ENCODE peak calls at places on chromosomes 1 and 21, in nine cellular contexts. U is NCI-H510A; B is HCEC 1CT; O is cerebellar cortex; N is fibroblast of lung; M is dorsolateral prefrontal cortex; K is stimulated activated CD4-positive, alpha-beta T cell treated with anti-CD3 and anti-CD28 coated beads, Interleukin-1b, Interleukin-23, amount 100 ng/mL, for 24 hours; C is NCI-H1436; W is aorta. J is an unnamed sample.

GRCh38 chr1:235011599-235012435 is 116.8 kb downstream of the TOMM20 start:
- DNase-seq in U (no peak), B (peak), O (peak), N (peak), M (peak), K (peak), C (no peak), W (peak), J (no peak)

GRCh38 chr21:38646213-38646837 is 148.0 kb upstream of the ERG start:
- DNase-seq in U (no peak), B (peak), O (no peak), N (peak), M (no peak), K (no peak), C (no peak), W (no peak), J (no peak)

GRCh38 chr1:43477716-43478115 is 24.0 kb upstream of the HYI start:
- DNase-seq in U (no peak), B (no peak), O (no peak), N (no peak), M (no peak), K (no peak), C (no peak), W (no peak), J (no peak)

GRCh38 chr1:68276448-68276847 is 44.1 kb upstream of the WLS start:
- DNase-seq in U (no peak), B (no peak), O (no peak), N (no peak), M (no peak), K (no peak), C (no peak), W (no peak), J (no peak)

GRCh38 chr1:89259283-89259971 is 13.2 kb downstream of the GBP5 start:
- DNase-seq in U (no peak), B (no peak), O (no peak), N (no peak), M (no peak), K (no peak), C (no peak), W (peak), J (no peak)

GRCh38 chr21:33266050-33266783 is at the start of gene IL10RB:
- DNase-seq in U (peak), B (peak), O (peak), N (peak), M (peak), K (peak), C (peak), W (peak), J (peak)

GRCh38 chr1:201552941-201553341 is 14.0 kb downstream of the NAV1 start:
- DNase-seq in U (no peak), B (peak), O (no peak), N (peak), M (peak), K (no peak), C (no peak), W (no peak), J (no peak)

GRCh38 chr1:209672705-209673630 is 2.2 kb upstream of the G0S2 start:
- DNase-seq in U (no peak), B (peak), O (no peak), N (no peak), M (no peak), K (no peak), C (no peak), W (no peak), J (no peak)

GRCh38 chr1:184002071-184002470 is 35.5 kb downstream of the COLGALT2 start:
- DNase-seq in U (no peak), B (peak), O (peak), N (peak), M (peak), K (no peak), C (no peak), W (no peak), J (no peak)

GRCh38 chr1:117802546-117803257 is 126.7 kb downstream of the GDAP2 start:
- DNase-seq in U (no peak), B (peak), O (peak), N (peak), M (no peak), K (no peak), C (no peak), W (no peak), J (no peak)

GRCh38 chr1:201298381-201299367 is 15.4 kb downstream of the PKP1 start:
- DNase-seq in U (no peak), B (no peak), O (no peak), N (no peak), M (no peak), K (no peak), C (no peak), W (no peak), J (no peak)

GRCh38 chr1:168920456-168921094 is 185.9 kb upstream of the ATP1B1 start:
- DNase-seq in U (no peak), B (peak), O (no peak), N (no peak), M (no peak), K (no peak), C (no peak), W (no peak), J (no peak)

GRCh38 chr21:38760017-38760761 is 45.5 kb upstream of the ETS2 start:
- DNase-seq in U (no peak), B (no peak), O (no peak), N (peak), M (no peak), K (no peak), C (no peak), W (no peak), J (no peak)

GRCh38 chr1:67534627-67535065 is 104.4 kb upstream of the SERBP1 start:
- DNase-seq in U (peak), B (peak), O (no peak), N (peak), M (no peak), K (no peak), C (no peak), W (no peak), J (no peak)

GRCh38 chr1:222331340-222331739 is 216.6 kb downstream of the HHIPL2 start:
- DNase-seq in U (no peak), B (peak), O (no peak), N (peak), M (no peak), K (no peak), C (no peak), W (no peak), J (no peak)

GRCh38 chr1:88670462-88670861 is 13.6 kb upstream of the PKN2 start:
- DNase-seq in U (no peak), B (no peak), O (no peak), N (no peak), M (no peak), K (no peak), C (no peak), W (no peak), J (no peak)

GRCh38 chr1:94734963-94735899 is 84.9 kb upstream of the SLC44A3 start:
- DNase-seq in U (no peak), B (no peak), O (no peak), N (peak), M (no peak), K (no peak), C (no peak), W (peak), J (no peak)

GRCh38 chr1:24988560-24988912 is 58.5 kb upstream of the RUNX3 start:
- DNase-seq in U (no peak), B (no peak), O (no peak), N (no peak), M (no peak), K (no peak), C (no peak), W (no peak), J (no peak)

GRCh38 chr1:201731142-201731541 is 97.8 kb upstream of the IPO9 start:
- DNase-seq in U (no peak), B (no peak), O (no peak), N (no peak), M (no peak), K (no peak), C (no peak), W (no peak), J (no peak)

GRCh38 chr1:165162671-165163241 is 193.8 kb downstream of the LMX1A start:
- DNase-seq in U (peak), B (no peak), O (no peak), N (no peak), M (no peak), K (no peak), C (no peak), W (no peak), J (peak)

GRCh38 chr1:10236405-10237156 is 26.2 kb downstream of the KIF1B start:
- DNase-seq in U (no peak), B (no peak), O (no peak), N (peak), M (no peak), K (no peak), C (no peak), W (no peak), J (no peak)

GRCh38 chr1:181479137-181479745 is 4.1 kb upstream of the CACNA1E start:
- DNase-seq in U (no peak), B (peak), O (peak), N (peak), M (peak), K (no peak), C (peak), W (no peak), J (peak)

GRCh38 chr1:168945870-168946269 is 160.6 kb upstream of the ATP1B1 start:
- DNase-seq in U (no peak), B (no peak), O (peak), N (no peak), M (no peak), K (no peak), C (no peak), W (peak), J (no peak)

GRCh38 chr1:221576268-221576667 is 165.6 kb downstream of the DUSP10 start:
- DNase-seq in U (no peak), B (peak), O (no peak), N (peak), M (no peak), K (no peak), C (no peak), W (no peak), J (no peak)

GRCh38 chr1:17075470-17076255 is 21.8 kb upstream of the SDHB start:
- DNase-seq in U (no peak), B (peak), O (peak), N (no peak), M (no peak), K (no peak), C (no peak), W (no peak), J (no peak)

GRCh38 chr1:21077085-21077484 is 99.6 kb downstream of the EIF4G3 start:
- DNase-seq in U (no peak), B (peak), O (no peak), N (peak), M (no peak), K (no peak), C (no peak), W (no peak), J (no peak)

GRCh38 chr1:28782011-28782410 is 30.0 kb upstream of the OPRD1 start:
- DNase-seq in U (no peak), B (no peak), O (no peak), N (no peak), M (no peak), K (no peak), C (no peak), W (no peak), J (no peak)

GRCh38 chr1:57474097-57474750 is 50.4 kb upstream of the DAB1 start:
- DNase-seq in U (no peak), B (peak), O (no peak), N (peak), M (no peak), K (no peak), C (no peak), W (no peak), J (no peak)

GRCh38 chr1:184289825-184290550 is 96.8 kb upstream of the C1orf21 start:
- DNase-seq in U (no peak), B (no peak), O (no peak), N (no peak), M (no peak), K (no peak), C (no peak), W (no peak), J (no peak)

GRCh38 chr1:65068202-65069011 is 79.6 kb upstream of the AK4 start:
- DNase-seq in U (no peak), B (no peak), O (peak), N (no peak), M (no peak), K (no peak), C (no peak), W (no peak), J (no peak)

GRCh38 chr1:234529661-234530237 is 50.8 kb upstream of the TARBP1 start:
- DNase-seq in U (no peak), B (no peak), O (no peak), N (peak), M (no peak), K (no peak), C (no peak), W (no peak), J (no peak)

GRCh38 chr1:208010487-208011079 is 99.7 kb upstream of the CD34 start:
- DNase-seq in U (no peak), B (no peak), O (no peak), N (peak), M (no peak), K (no peak), C (no peak), W (no peak), J (no peak)

GRCh38 chr21:35428489-35428888 is 379.4 kb upstream of the RUNX1 start:
- DNase-seq in U (no peak), B (no peak), O (no peak), N (peak), M (no peak), K (no peak), C (no peak), W (peak), J (no peak)

GRCh38 chr1:68210829-68211228 is 21.5 kb downstream of the WLS start:
- DNase-seq in U (no peak), B (no peak), O (no peak), N (peak), M (no peak), K (no peak), C (no peak), W (no peak), J (no peak)